ENCODE peak calls at places on chromosomes 7 and 10, in seven cellular contexts. I, O, G, Q, M, X and L are unnamed samples.

GRCh38 chr7:19690736-19691135 is 18.1 kb downstream of the POLR1F start:
- DNase-seq in M (no peak), O (no peak), I (no peak), X (no peak), G (no peak), Q (no peak), L (no peak)

GRCh38 chr7:45710271-45711160 is 136.3 kb downstream of the ADCY1 start:
- DNase-seq in I (no peak), O (no peak), M (no peak), Q (no peak), G (no peak), X (no peak), L (no peak)

GRCh38 chr10:101897633-101898032 is 54.0 kb upstream of the KCNIP2 start:
- DNase-seq in X (peak; percentile 47), G (no peak), Q (no peak), I (peak; percentile 66), M (no peak), O (no peak), L (peak; percentile 35)

GRCh38 chr7:148480479-148481146 is 110.0 kb upstream of the C7orf33 start:
- DNase-seq in M (no peak), O (no peak), G (no peak), X (no peak), Q (no peak), I (no peak), L (no peak)

GRCh38 chr7:88305044-88305443 is 1.6 kb downstream of the STEAP4 start:
- DNase-seq in X (no peak), M (no peak), I (no peak), Q (no peak), O (no peak), G (no peak), L (no peak)

GRCh38 chr7:121344497-121344896 is 15.7 kb downstream of the WNT16 start:
- DNase-seq in O (no peak), G (no peak), Q (no peak), M (no peak), X (no peak), I (no peak), L (no peak)

GRCh38 chr7:71131753-71132520 is at the start of gene GALNT17:
- DNase-seq in I (peak; percentile 71), G (no peak), Q (no peak), O (no peak), M (no peak), X (no peak), L (no peak)

GRCh38 chr10:29648114-29648982 is 13.6 kb upstream of the SVIL start:
- DNase-seq in G (no peak), I (peak; percentile 74), O (no peak), M (peak; percentile 30), Q (peak; percentile 9), X (peak; percentile 75), L (no peak)

GRCh38 chr10:23432639-23433038 is 6.2 kb upstream of the OTUD1 start:
- DNase-seq in M (no peak), G (no peak), I (no peak), O (no peak), Q (no peak), X (peak; percentile 9), L (peak; percentile 48)

GRCh38 chr10:49333192-49333591 is 34.2 kb downstream of the C10orf71 start:
- DNase-seq in X (no peak), M (no peak), G (no peak), I (no peak), O (no peak), Q (no peak), L (no peak)

GRCh38 chr7:98066208-98066607 is 40.5 kb upstream of the LMTK2 start:
- DNase-seq in Q (no peak), O (no peak), I (no peak), M (no peak), G (no peak), X (no peak), L (no peak)

GRCh38 chr7:26291699-26292538 is at the start of gene SNX10:
- DNase-seq in I (peak; percentile 71), M (peak; percentile 50), O (peak; percentile 75), G (no peak), X (no peak), Q (peak; percentile 50), L (peak; percentile 58)

GRCh38 chr10:132133449-132134291 is 53.1 kb upstream of the DPYSL4 start:
- DNase-seq in O (no peak), G (no peak), I (no peak), X (no peak), M (no peak), Q (no peak), L (no peak)

GRCh38 chr10:22681783-22682183 is 32.6 kb downstream of the PIP4K2A start:
- DNase-seq in Q (peak; percentile 25), I (peak; percentile 69), G (no peak), O (peak; percentile 37), X (peak; percentile 88), M (peak; percentile 57), L (peak; percentile 83)

GRCh38 chr10:78597791-78598555 is 470.8 kb upstream of the ZMIZ1 start:
- DNase-seq in Q (no peak), I (no peak), G (no peak), O (no peak), M (no peak), X (no peak), L (no peak)

GRCh38 chr7:151428393-151429231 is 11.3 kb downstream of the CRYGN start:
- DNase-seq in Q (no peak), M (no peak), G (no peak), X (no peak), O (no peak), I (peak; percentile 99), L (no peak)

GRCh38 chr7:158730383-158731055 is 25.9 kb upstream of the NCAPG2 start:
- DNase-seq in O (no peak), M (no peak), I (no peak), X (no peak), G (no peak), Q (no peak), L (no peak)

GRCh38 chr10:114902151-114902550 is 35.8 kb upstream of the TRUB1 start:
- DNase-seq in X (no peak), Q (no peak), G (no peak), O (no peak), I (peak; percentile 49), M (no peak), L (no peak)

GRCh38 chr7:39130740-39131538 is 153.2 kb downstream of the POU6F2 start:
- DNase-seq in X (no peak), Q (no peak), O (peak; percentile 7), G (no peak), I (no peak), M (no peak), L (no peak)

GRCh38 chr7:55438765-55439525 is 73.8 kb downstream of the LANCL2 start:
- DNase-seq in X (no peak), Q (no peak), G (no peak), O (no peak), I (peak; percentile 59), M (no peak), L (peak; percentile 65)

GRCh38 chr7:70725448-70725847 is 406.5 kb upstream of the GALNT17 start:
- DNase-seq in M (no peak), O (no peak), Q (no peak), X (no peak), G (no peak), I (no peak), L (no peak)

GRCh38 chr10:69578508-69578991 is 5.3 kb upstream of the NEUROG3 start:
- DNase-seq in I (no peak), G (no peak), M (no peak), X (peak; percentile 4), Q (no peak), O (no peak), L (no peak)

GRCh38 chr7:94509879-94510581 is 421 bp downstream of the CASD1 start:
- DNase-seq in Q (peak; percentile 49), O (peak; percentile 74), M (peak; percentile 48), G (no peak), X (peak; percentile 65), I (peak; percentile 89), L (peak; percentile 65)

GRCh38 chr7:111998326-111998725 is 207.9 kb downstream of the DOCK4 start:
- DNase-seq in I (no peak), G (no peak), O (no peak), X (no peak), Q (no peak), M (no peak), L (no peak)

GRCh38 chr7:107700570-107700969 is 39.9 kb downstream of the SLC26A4 start:
- DNase-seq in M (no peak), I (peak; percentile 58), X (peak; percentile 31), G (no peak), Q (no peak), O (no peak), L (no peak)

GRCh38 chr10:48475943-48476278 is 129.0 kb downstream of the ARHGAP22 start:
- DNase-seq in M (no peak), X (no peak), I (no peak), O (no peak), Q (no peak), G (no peak), L (no peak)

GRCh38 chr7:155860840-155861479 is 48.7 kb upstream of the SHH start:
- DNase-seq in X (peak; percentile 49), G (no peak), Q (no peak), I (peak; percentile 51), M (no peak), O (no peak), L (peak; percentile 98)

GRCh38 chr10:123141791-123142700 is 5.9 kb upstream of the HMX2 start:
- DNase-seq in M (no peak), G (no peak), I (no peak), O (no peak), X (no peak), Q (no peak), L (no peak)

GRCh38 chr7:98628916-98629525 is 11.9 kb downstream of the NPTX2 start:
- DNase-seq in I (no peak), Q (no peak), X (no peak), M (no peak), O (no peak), G (no peak), L (no peak)

GRCh38 chr10:112986791-112987190 is 36.7 kb downstream of the TCF7L2 start:
- DNase-seq in G (no peak), X (peak; percentile 48), Q (no peak), I (peak; percentile 80), O (no peak), M (no peak), L (no peak)

GRCh38 chr10:70615784-70616511 is 13.4 kb upstream of the PRF1 start:
- DNase-seq in G (no peak), X (peak; percentile 71), O (no peak), Q (no peak), M (no peak), I (peak; percentile 92), L (peak; percentile 65)

GRCh38 chr10:94212876-94213595 is 149.7 kb downstream of the NOC3L start:
- DNase-seq in O (no peak), G (no peak), M (no peak), I (peak; percentile 21), Q (no peak), X (peak; percentile 47), L (peak; percentile 71)

GRCh38 chr7:45601816-45602540 is 27.8 kb downstream of the ADCY1 start:
- DNase-seq in Q (no peak), I (no peak), O (no peak), X (no peak), M (no peak), G (no peak), L (no peak)

GRCh38 chr10:82591421-82591820 is 716.4 kb downstream of the NRG3 start:
- DNase-seq in O (no peak), X (peak; percentile 4), M (no peak), I (no peak), G (no peak), Q (no peak), L (no peak)

GRCh38 chr10:96577037-96577436 is 9.8 kb downstream of the TM9SF3 start:
- DNase-seq in G (no peak), X (no peak), O (no peak), I (no peak), Q (no peak), M (no peak), L (no peak)

GRCh38 chr10:124449170-124450009 is 445 bp downstream of the NKX1-2 start:
- DNase-seq in M (no peak), Q (no peak), X (peak; percentile 11), G (no peak), I (peak; percentile 20), O (no peak), L (peak; percentile 33)

GRCh38 chr7:87625101-87625500 is 3.1 kb upstream of the RUNDC3B start:
- DNase-seq in I (no peak), M (no peak), X (no peak), Q (no peak), O (no peak), G (no peak), L (no peak)

GRCh38 chr10:30818010-30818660 is 188.6 kb upstream of the LYZL2 start:
- DNase-seq in I (peak; percentile 48), G (no peak), X (peak; percentile 76), M (no peak), Q (no peak), O (no peak), L (peak; percentile 20)